ENCODE peak calls at places on chromosome 2, in five cellular contexts. V, E, D, T and F are unnamed samples.

GRCh38 chr2:67057123-67057522 is 340.0 kb upstream of the ETAA1 start:
- DNase-seq in T (no peak), E (no peak), V (no peak), D (no peak), F (no peak)

GRCh38 chr2:120844098-120844738 is 108.5 kb downstream of the GLI2 start:
- DNase-seq in D (no peak), T (no peak), E (no peak), V (no peak), F (no peak)

GRCh38 chr2:236600892-236601291 is 31.3 kb downstream of the ACKR3 start:
- DNase-seq in D (no peak), T (no peak), V (no peak), E (no peak), F (peak)

GRCh38 chr2:25954199-25954752 is 28.0 kb downstream of the KIF3C start:
- DNase-seq in D (no peak), E (no peak), V (no peak), T (no peak), F (no peak)

GRCh38 chr2:137192366-137193315 is 427.3 kb downstream of the THSD7B start:
- DNase-seq in V (no peak), E (no peak), T (no peak), D (no peak), F (no peak)

GRCh38 chr2:99811544-99811943 is 321.7 kb upstream of the REV1 start:
- DNase-seq in T (no peak), D (no peak), V (no peak), E (no peak), F (peak)

GRCh38 chr2:138269726-138270125 is 231.8 kb upstream of the SPOPL start:
- DNase-seq in E (no peak), T (no peak), V (no peak), D (no peak), F (no peak)

GRCh38 chr2:196610796-196611195 is 28.7 kb upstream of the CCDC150 start:
- DNase-seq in D (no peak), E (no peak), T (no peak), V (no peak), F (no peak)

GRCh38 chr2:218567797-218568189 is 358 bp downstream of the USP37 start:
- DNase-seq in V (no peak), D (no peak), E (no peak), T (no peak), F (no peak)

GRCh38 chr2:67295851-67296250 is 101.3 kb upstream of the ETAA1 start:
- DNase-seq in T (no peak), D (peak), V (no peak), E (no peak), F (no peak)

GRCh38 chr2:120332384-120332783 is 13.6 kb upstream of the INHBB start:
- DNase-seq in V (no peak), E (no peak), D (no peak), T (no peak), F (no peak)

GRCh38 chr2:157662401-157662800 is 33.7 kb upstream of the ACVR1C start:
- DNase-seq in V (no peak), E (no peak), T (no peak), D (no peak), F (no peak)

GRCh38 chr2:96265349-96265839 is 403 bp downstream of the TMEM127 start:
- DNase-seq in D (peak), E (peak), T (peak), V (peak), F (peak)

GRCh38 chr2:74670263-74670662 is 16.2 kb downstream of the SEMA4F start:
- DNase-seq in T (no peak), V (no peak), D (no peak), E (no peak), F (no peak)

GRCh38 chr2:55420901-55421300 is 1.2 kb upstream of the CCDC88A start:
- DNase-seq in V (no peak), D (no peak), E (no peak), T (no peak), F (no peak)

GRCh38 chr2:48221846-48222516 is 308.0 kb upstream of the STON1 start:
- DNase-seq in E (no peak), V (no peak), T (no peak), D (no peak), F (no peak)

GRCh38 chr2:191382801-191383200 is 137.6 kb downstream of the MYO1B start:
- DNase-seq in D (no peak), E (peak), V (peak), T (no peak), F (no peak)

GRCh38 chr2:45010706-45011036 is 1.4 kb upstream of the SIX2 start:
- DNase-seq in E (no peak), T (no peak), D (no peak), V (no peak), F (no peak)

GRCh38 chr2:45013229-45014015 is 4.2 kb upstream of the SIX2 start:
- DNase-seq in T (no peak), V (no peak), E (no peak), D (no peak), F (no peak)

GRCh38 chr2:45012733-45013132 is 3.5 kb upstream of the SIX2 start:
- DNase-seq in E (no peak), V (no peak), T (no peak), D (no peak), F (no peak)

GRCh38 chr2:45011621-45012602 is 2.7 kb upstream of the SIX2 start:
- DNase-seq in T (no peak), V (no peak), E (no peak), D (no peak), F (no peak)

DNA sequence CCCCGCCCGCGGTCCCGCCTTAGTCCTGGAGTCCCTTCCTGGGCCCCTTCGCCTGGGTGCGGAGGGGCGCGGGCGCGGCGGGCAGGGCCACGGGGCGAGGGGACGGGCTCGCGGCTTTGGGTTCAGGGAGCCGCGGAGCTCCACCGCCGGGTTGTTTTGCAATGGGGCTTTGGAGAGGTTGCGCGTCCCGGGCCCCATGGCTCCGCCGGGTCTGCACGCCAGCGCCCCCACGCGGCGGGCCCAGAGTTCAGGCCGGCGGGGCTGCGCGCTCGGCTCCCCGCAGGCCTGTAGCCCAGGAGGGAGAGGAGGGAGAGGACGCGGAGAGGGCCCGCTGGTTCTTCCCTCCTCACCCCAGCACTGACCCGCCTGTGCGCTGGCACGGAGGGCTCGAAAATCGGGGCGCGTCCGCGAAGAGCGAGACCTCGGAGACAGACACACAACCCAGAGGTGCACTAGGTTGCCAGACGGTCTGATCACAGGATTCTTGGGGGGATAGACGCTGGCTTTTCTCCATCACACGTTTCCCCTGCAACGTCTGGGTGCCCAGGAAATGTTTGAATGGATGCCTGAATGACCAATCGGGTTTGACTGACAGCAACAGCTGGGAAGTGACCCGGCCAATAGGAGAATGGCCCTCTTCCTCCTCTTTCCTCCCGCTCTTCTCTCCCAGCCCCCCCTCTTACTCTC is 4.9 kb upstream of the SIX2 start:
- DNase-seq in D (peak), T (peak), V (peak), E (peak), F (no peak)
- TF ChIP-seq CTCF in D (no peak), T (peak), V (no peak), E (peak), F (peak)

DNA sequence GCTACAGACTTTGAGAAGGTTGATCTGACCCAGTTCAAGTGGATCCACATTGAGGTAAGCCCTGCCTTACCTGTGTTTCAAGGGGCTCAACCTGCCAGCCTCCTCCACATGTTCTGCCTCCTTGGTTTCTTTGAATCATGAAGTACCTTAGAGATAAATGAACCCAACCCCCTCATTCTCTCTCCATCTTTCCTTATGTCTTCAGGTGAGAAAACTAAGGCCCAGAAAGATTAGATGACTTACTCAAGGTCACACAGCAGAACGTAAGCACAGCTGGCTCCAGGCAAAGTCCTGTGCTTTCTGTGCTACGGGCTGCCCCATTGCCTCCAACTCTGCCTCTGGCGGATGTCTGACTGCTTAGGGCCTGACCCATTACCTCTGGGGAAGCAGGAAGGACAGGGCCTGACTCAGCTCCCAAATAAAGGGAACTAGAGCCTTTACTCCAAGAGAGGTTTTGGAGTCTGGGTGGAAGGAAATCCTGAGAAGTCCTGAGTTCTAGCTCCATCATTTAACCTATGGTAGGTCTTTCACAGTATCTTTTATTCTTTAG is 10.3 kb downstream of the KHK start:
- DNase-seq in T (no peak), V (no peak), D (no peak), E (no peak), F (no peak)
- H3K27ac ChIP-seq in T (no peak), V (no peak), D (no peak), E (no peak), F (peak)

GRCh38 chr2:176074919-176075425 is 8.8 kb downstream of the EVX2 start:
- DNase-seq in T (no peak), D (no peak), V (no peak), E (no peak), F (no peak)

GRCh38 chr2:176072951-176073904 is 10.5 kb downstream of the EVX2 start:
- DNase-seq in V (no peak), D (no peak), T (no peak), E (no peak), F (peak)

GRCh38 chr2:176078440-176079284 is 5.1 kb downstream of the EVX2 start:
- DNase-seq in V (no peak), E (no peak), D (no peak), T (no peak), F (peak)

GRCh38 chr2:176076063-176076462 is 7.7 kb downstream of the EVX2 start:
- DNase-seq in V (no peak), D (no peak), T (no peak), E (no peak), F (no peak)

DNA sequence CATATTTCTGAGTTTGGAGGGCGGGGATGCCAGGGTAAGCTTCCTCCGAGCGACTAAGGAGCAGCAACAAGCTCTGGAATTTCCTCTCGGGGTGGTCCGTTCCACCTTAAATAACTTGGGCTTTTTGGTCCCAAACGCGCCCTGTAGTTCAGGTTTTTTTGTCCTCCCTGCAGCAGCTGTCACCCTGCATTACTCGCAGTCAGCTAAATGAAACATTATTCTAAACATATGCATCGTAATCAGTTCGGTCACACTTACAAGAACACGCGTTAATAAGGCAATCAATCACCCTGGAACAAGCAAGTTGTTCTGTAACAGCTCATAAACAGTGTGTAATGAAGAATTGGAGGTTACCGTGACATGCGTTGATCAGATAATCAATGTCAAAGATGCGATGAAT is 8.3 kb downstream of the EVX2 start:
- DNase-seq in E (no peak), D (no peak), T (no peak), V (no peak), F (no peak)
- H3K4me3 ChIP-seq in E (no peak), D (no peak), T (no peak), V (no peak), F (no peak)

GRCh38 chr2:46378616-46379015 is 81.4 kb downstream of the EPAS1 start:
- DNase-seq in V (no peak), T (no peak), E (no peak), D (no peak), F (no peak)

GRCh38 chr2:46376586-46377286 is 79.5 kb downstream of the EPAS1 start:
- DNase-seq in E (no peak), T (no peak), V (no peak), D (no peak), F (peak)

GRCh38 chr2:46375566-46376125 is 78.4 kb downstream of the EPAS1 start:
- DNase-seq in V (no peak), D (no peak), E (no peak), T (no peak), F (peak)

GRCh38 chr2:46377666-46378560 is 80.7 kb downstream of the EPAS1 start:
- DNase-seq in V (no peak), E (no peak), D (no peak), T (no peak), F (no peak)

GRCh38 chr2:46377287-46377605 is 80.0 kb downstream of the EPAS1 start:
- DNase-seq in D (no peak), T (peak), E (no peak), V (no peak), F (no peak)
- TF ChIP-seq CTCF in D (no peak), T (peak), E (no peak), V (no peak), F (no peak)

GRCh38 chr2:234453216-234453615 is 43.7 kb downstream of the ARL4C start:
- DNase-seq in V (no peak), E (no peak), T (no peak), D (no peak), F (no peak)

GRCh38 chr2:234450431-234451095 is 46.3 kb downstream of the ARL4C start:
- DNase-seq in D (no peak), V (no peak), T (no peak), E (no peak), F (no peak)

GRCh38 chr2:234451852-234452625 is 44.8 kb downstream of the ARL4C start:
- DNase-seq in V (no peak), D (no peak), E (peak), T (no peak), F (no peak)

GRCh38 chr2:234448506-234449169 is 48.2 kb downstream of the ARL4C start:
- DNase-seq in V (no peak), E (no peak), D (no peak), T (no peak), F (no peak)

DNA sequence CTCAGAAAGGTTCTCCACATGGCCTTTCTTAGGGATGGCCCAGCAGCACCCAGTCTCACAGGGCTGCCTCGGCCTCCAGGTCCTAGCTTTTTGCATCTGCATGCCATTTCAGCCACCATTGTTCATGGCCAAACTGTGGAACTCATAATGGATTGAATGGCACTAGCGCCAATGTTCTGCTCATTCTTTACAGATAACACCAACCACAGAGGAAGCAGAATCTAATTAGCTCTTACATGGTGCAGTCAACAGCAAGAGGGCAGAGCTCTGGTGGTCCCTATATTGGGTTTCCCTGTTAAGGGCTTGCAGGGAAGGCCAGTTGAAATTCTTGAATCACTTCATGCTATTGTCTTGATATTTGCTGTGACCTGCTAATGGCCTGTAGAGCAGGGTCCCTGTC is 45.6 kb downstream of the ARL4C start:
- DNase-seq in D (no peak), V (no peak), E (no peak), T (no peak), F (no peak)
- H3K27ac ChIP-seq in D (no peak), V (peak), E (peak), T (no peak), F (peak)

DNA sequence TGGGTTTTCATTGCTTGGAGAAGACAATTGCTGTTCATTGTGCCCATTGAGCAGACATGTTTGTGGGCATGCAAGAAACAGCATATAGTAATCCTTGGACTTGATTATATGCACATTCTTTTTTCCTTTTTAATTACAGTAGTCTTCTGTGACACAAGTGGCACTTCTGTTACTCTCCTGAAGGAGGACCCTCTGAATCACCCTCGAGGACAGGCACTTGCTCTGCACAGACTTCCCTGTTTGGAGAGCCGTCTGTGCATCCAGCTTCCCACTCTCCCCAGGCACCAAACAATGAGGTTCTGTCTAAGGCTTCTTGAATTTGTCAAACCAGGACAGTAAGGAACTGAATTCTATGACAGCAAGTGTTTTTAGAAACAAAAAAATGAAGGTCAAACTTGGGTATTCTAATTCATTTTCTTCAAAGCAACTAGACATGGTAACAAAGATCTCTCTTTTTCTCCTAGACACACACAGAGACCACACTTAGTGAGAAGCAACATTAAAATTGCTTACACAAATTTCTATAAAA is 844.6 kb upstream of the ID2 start:
- DNase-seq in D (no peak), E (no peak), V (no peak), T (no peak), F (no peak)
- H3K4me3 ChIP-seq in D (no peak), E (no peak), V (no peak), T (no peak), F (no peak)

GRCh38 chr2:179263460-179264237 is 983 bp downstream of the SESTD1 start:
- DNase-seq in E (peak), D (peak), T (peak), V (peak), F (peak)
- TF ChIP-seq CTCF in E (no peak), D (no peak), T (no peak), V (no peak), F (no peak)